ENCODE peak calls at places on chromosome X, in four cellular contexts. One of them, this sample, is unnamed.

GRCh38 chrX:16138108-16138427 is 14.7 kb downstream of the GRPR start:
- DNase-seq in B cell: no peak
- DNase-seq in pancreas: no peak
- DNase-seq in cardiac muscle cell: peak
- DNase-seq in this sample: no peak

GRCh38 chrX:55161581-55161980 is 58.6 kb upstream of the PAGE5 start:
- DNase-seq in pancreas: no peak
- DNase-seq in B cell: no peak
- DNase-seq in cardiac muscle cell: peak
- DNase-seq in this sample: peak

GRCh38 chrX:123157586-123157985 is 26.5 kb upstream of the GRIA3 start:
- DNase-seq in pancreas: no peak
- DNase-seq in cardiac muscle cell: no peak
- DNase-seq in B cell: no peak
- DNase-seq in this sample: no peak

GRCh38 chrX:56797966-56798711 is 69.1 kb downstream of the NBDY start:
- DNase-seq in cardiac muscle cell: peak
- DNase-seq in pancreas: peak
- DNase-seq in B cell: no peak
- DNase-seq in this sample: no peak

GRCh38 chrX:3706481-3706880 is 7.0 kb downstream of the PRKX start:
- DNase-seq in B cell: no peak
- DNase-seq in pancreas: no peak
- DNase-seq in cardiac muscle cell: no peak
- DNase-seq in this sample: no peak

GRCh38 chrX:108199691-108200090 is 108.1 kb downstream of the ATG4A start:
- DNase-seq in B cell: no peak
- DNase-seq in cardiac muscle cell: peak
- DNase-seq in pancreas: no peak
- DNase-seq in this sample: peak

GRCh38 chrX:24079405-24079804 is 24.6 kb downstream of the EIF2S3 start:
- DNase-seq in pancreas: no peak
- DNase-seq in cardiac muscle cell: no peak
- DNase-seq in B cell: no peak
- DNase-seq in this sample: no peak

GRCh38 chrX:79325263-79325958 is 41.7 kb downstream of the ITM2A start:
- DNase-seq in B cell: no peak
- DNase-seq in cardiac muscle cell: no peak
- DNase-seq in pancreas: no peak
- DNase-seq in this sample: no peak

GRCh38 chrX:21373637-21374162 is 518 bp upstream of the CNKSR2 start:
- DNase-seq in pancreas: peak
- DNase-seq in cardiac muscle cell: no peak
- DNase-seq in B cell: peak
- DNase-seq in this sample: peak

GRCh38 chrX:63958134-63958865 is 173.3 kb upstream of the ARHGEF9 start:
- DNase-seq in cardiac muscle cell: no peak
- DNase-seq in pancreas: no peak
- DNase-seq in B cell: no peak
- DNase-seq in this sample: no peak

GRCh38 chrX:153974726-153975286 is 2.3 kb downstream of the TMEM187 start:
- DNase-seq in B cell: no peak
- DNase-seq in pancreas: peak
- DNase-seq in cardiac muscle cell: no peak
- DNase-seq in this sample: no peak

GRCh38 chrX:146224442-146224841 is 406.8 kb downstream of the SLITRK2 start:
- DNase-seq in B cell: no peak
- DNase-seq in pancreas: no peak
- DNase-seq in cardiac muscle cell: no peak
- DNase-seq in this sample: no peak

GRCh38 chrX:19758536-19758935 is 128.9 kb downstream of the SH3KBP1 start:
- DNase-seq in cardiac muscle cell: no peak
- DNase-seq in B cell: no peak
- DNase-seq in pancreas: no peak
- DNase-seq in this sample: no peak

GRCh38 chrX:72273718-72274117 is 3.3 kb downstream of the RPS4X start:
- DNase-seq in B cell: no peak
- DNase-seq in pancreas: no peak
- DNase-seq in cardiac muscle cell: no peak
- DNase-seq in this sample: no peak

GRCh38 chrX:42248226-42248625 is 324.9 kb upstream of the CASK start:
- DNase-seq in pancreas: no peak
- DNase-seq in cardiac muscle cell: peak
- DNase-seq in B cell: no peak
- DNase-seq in this sample: no peak

GRCh38 chrX:49999048-49999447 is 76.7 kb downstream of the CLCN5 start:
- DNase-seq in B cell: no peak
- DNase-seq in pancreas: no peak
- DNase-seq in cardiac muscle cell: no peak
- DNase-seq in this sample: no peak

GRCh38 chrX:129957241-129958099 is 25.0 kb upstream of the BCORL1 start:
- DNase-seq in pancreas: peak
- DNase-seq in B cell: peak
- DNase-seq in cardiac muscle cell: peak
- DNase-seq in this sample: peak

GRCh38 chrX:29787666-29788065 is 427.7 kb upstream of the MAGEB2 start:
- DNase-seq in cardiac muscle cell: no peak
- DNase-seq in pancreas: no peak
- DNase-seq in B cell: no peak
- DNase-seq in this sample: no peak

GRCh38 chrX:151753313-151754041 is 18.9 kb downstream of the CNGA2 start:
- DNase-seq in cardiac muscle cell: peak
- DNase-seq in pancreas: peak
- DNase-seq in B cell: no peak
- DNase-seq in this sample: peak
- TF ChIP-seq CTCF in cardiac muscle cell: peak
- TF ChIP-seq CTCF in pancreas: peak
- TF ChIP-seq CTCF in B cell: no peak
- TF ChIP-seq CTCF in this sample: peak

GRCh38 chrX:115387327-115387726 is 97.8 kb downstream of the LUZP4 start:
- DNase-seq in cardiac muscle cell: no peak
- DNase-seq in B cell: no peak
- DNase-seq in pancreas: no peak
- DNase-seq in this sample: no peak
- TF ChIP-seq CTCF in cardiac muscle cell: no peak
- TF ChIP-seq CTCF in B cell: no peak
- TF ChIP-seq CTCF in pancreas: no peak
- TF ChIP-seq CTCF in this sample: no peak

GRCh38 chrX:145190801-145191389 is 56.4 kb upstream of the SPANXN1 start:
- DNase-seq in B cell: no peak
- DNase-seq in cardiac muscle cell: peak
- DNase-seq in pancreas: no peak
- DNase-seq in this sample: no peak
- TF ChIP-seq CTCF in B cell: no peak
- TF ChIP-seq CTCF in cardiac muscle cell: peak
- TF ChIP-seq CTCF in pancreas: no peak
- TF ChIP-seq CTCF in this sample: peak

DNA sequence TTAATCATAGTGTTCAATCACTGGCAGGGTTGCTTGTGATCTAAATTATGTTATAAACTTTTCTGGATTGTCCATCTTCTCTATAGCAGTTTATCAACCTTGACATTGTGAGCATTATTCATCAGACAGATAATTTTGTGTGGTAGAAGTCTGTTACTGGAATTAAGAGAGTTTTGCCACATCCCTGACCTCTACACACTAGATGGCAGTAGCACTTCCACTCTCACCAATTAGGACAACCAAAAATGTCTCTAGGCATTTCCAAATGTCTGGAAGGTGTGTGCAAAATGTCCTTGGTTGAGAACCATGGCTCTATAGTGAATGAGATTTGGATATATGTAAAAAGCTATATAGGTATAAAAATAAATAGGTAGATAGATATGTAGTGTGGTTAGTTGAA is 324.1 kb upstream of the FAM47C start:
- DNase-seq in pancreas: no peak
- DNase-seq in B cell: no peak
- DNase-seq in cardiac muscle cell: no peak
- DNase-seq in this sample: no peak
- TF ChIP-seq CTCF in pancreas: no peak
- TF ChIP-seq CTCF in B cell: no peak
- TF ChIP-seq CTCF in cardiac muscle cell: no peak
- TF ChIP-seq CTCF in this sample: no peak